ENCODE peak calls at places on chromosomes 13 and 19, in five cellular contexts. W, I, E, M and G are unnamed samples. For H3K4me1, the result is how much of the 10 kb centered on the place peaks cover.

GRCh38 chr19:39845621-39846175 is 481 bp downstream of the FBL start:
- DNase-seq in W (peak), E (no peak), I (peak), M (peak), G (no peak)

GRCh38 chr13:79267560-79267959 is 138.5 kb downstream of the RBM26 start:
- DNase-seq in W (no peak), E (no peak), M (no peak), I (no peak), G (no peak)

GRCh38 chr19:50328257-50329145 is 676 bp downstream of the KCNC3 start:
- DNase-seq in I (peak), E (no peak), W (no peak), M (no peak), G (no peak)

GRCh38 chr19:38194061-38194701 is 29.8 kb downstream of the DPF1 start:
- DNase-seq in M (no peak), I (no peak), E (no peak), W (no peak), G (no peak)

GRCh38 chr19:33863436-33863835 is 66.8 kb downstream of the KCTD15 start:
- DNase-seq in E (no peak), M (no peak), I (no peak), W (no peak), G (no peak)

GRCh38 chr13:101489635-101490034 is 37.2 kb downstream of the ITGBL1 start:
- DNase-seq in M (no peak), E (no peak), I (no peak), W (no peak), G (no peak)

GRCh38 chr19:17794731-17795494 is at the start of gene B3GNT3:
- DNase-seq in E (no peak), W (peak), I (peak), M (peak), G (no peak)

GRCh38 chr19:2668188-2668763 is 34.2 kb downstream of the GNG7 start:
- DNase-seq in E (no peak), M (no peak), I (no peak), W (no peak), G (no peak)

GRCh38 chr19:44260343-44260681 is 626 bp downstream of the ZNF233 start:
- DNase-seq in E (no peak), M (no peak), W (no peak), I (peak), G (no peak)

GRCh38 chr19:49151339-49152217 is 3.6 kb downstream of the HRC start:
- DNase-seq in W (peak), M (peak), E (peak), I (peak), G (peak)

GRCh38 chr19:46845959-46846459 is 4.6 kb downstream of the AP2S1 start:
- DNase-seq in E (no peak), M (no peak), W (peak), I (no peak), G (no peak)

GRCh38 chr13:83449666-83450395 is 432.4 kb downstream of the SLITRK1 start:
- DNase-seq in W (no peak), M (peak), I (peak), E (no peak), G (no peak)

GRCh38 chr13:58843567-58843966 is 1212.0 kb downstream of the PCDH17 start:
- DNase-seq in I (peak), W (no peak), E (no peak), M (no peak), G (no peak)

GRCh38 chr13:26628706-26629105 is 71.2 kb downstream of the WASF3 start:
- DNase-seq in I (peak), W (no peak), E (no peak), M (no peak), G (no peak)

GRCh38 chr19:50046649-50047503 is 21.1 kb downstream of the ZNF473 start:
- DNase-seq in I (peak), M (no peak), E (peak), W (peak), G (no peak)

GRCh38 chr13:108352599-108352998 is 83.1 kb downstream of the TNFSF13B start:
- DNase-seq in W (no peak), I (no peak), E (no peak), M (no peak), G (no peak)

GRCh38 chr13:34391071-34391470 is 551.0 kb upstream of the NBEA start:
- DNase-seq in M (peak), E (no peak), I (no peak), W (no peak), G (no peak)

GRCh38 chr13:44417446-44417845 is 43.8 kb downstream of the SERP2 start:
- DNase-seq in M (no peak), W (no peak), E (no peak), I (no peak), G (no peak)

GRCh38 chr19:2636897-2637683 is 65.4 kb downstream of the GNG7 start:
- DNase-seq in W (peak), E (peak), M (peak), I (peak), G (peak)

GRCh38 chr19:46604781-46605355 is 3.7 kb downstream of the CALM3 start:
- DNase-seq in E (no peak), M (no peak), W (peak), I (no peak), G (no peak)

GRCh38 chr19:13143135-13143534 is 7.0 kb downstream of the STX10 start:
- DNase-seq in W (no peak), M (no peak), I (no peak), E (no peak), G (no peak)

GRCh38 chr13:95660981-95661581 is 15.9 kb upstream of the DNAJC3 start:
- DNase-seq in E (no peak), M (peak), W (no peak), I (peak), G (no peak)

GRCh38 chr13:24053505-24054251 is 106.8 kb upstream of the SPATA13 start:
- DNase-seq in E (no peak), M (peak), W (peak), I (peak), G (peak)

GRCh38 chr19:10010247-10010691 is at the start of gene COL5A3:
- DNase-seq in W (peak), M (no peak), E (peak), I (peak), G (peak)

GRCh38 chr13:49620170-49620621 is 8.1 kb upstream of the ARL11 start:
- DNase-seq in I (no peak), W (peak), M (no peak), E (no peak), G (no peak)

GRCh38 chr13:76828316-76828741 is 57.9 kb downstream of the KCTD12 start:
- DNase-seq in E (no peak), I (no peak), M (no peak), W (no peak), G (no peak)

GRCh38 chr19:38375748-38376147 is 1.4 kb downstream of the PSMD8 start:
- DNase-seq in M (no peak), I (no peak), W (no peak), E (peak), G (no peak)

GRCh38 chr13:103263448-103263847 is 197.2 kb upstream of the SLC10A2 start:
- DNase-seq in E (no peak), I (no peak), W (no peak), M (no peak), G (no peak)

GRCh38 chr19:51712461-51713081 is 11.2 kb downstream of the HAS1 start:
- DNase-seq in M (peak), E (no peak), W (no peak), I (peak), G (no peak)

GRCh38 chr19:35002037-35002535 is 2.0 kb downstream of the GRAMD1A start:
- DNase-seq in E (peak), M (no peak), I (no peak), W (no peak), G (no peak)
- H3K4me1 ChIP-seq in E (under half), M (half or more), I (under half), W (under half), G (under half)

DNA sequence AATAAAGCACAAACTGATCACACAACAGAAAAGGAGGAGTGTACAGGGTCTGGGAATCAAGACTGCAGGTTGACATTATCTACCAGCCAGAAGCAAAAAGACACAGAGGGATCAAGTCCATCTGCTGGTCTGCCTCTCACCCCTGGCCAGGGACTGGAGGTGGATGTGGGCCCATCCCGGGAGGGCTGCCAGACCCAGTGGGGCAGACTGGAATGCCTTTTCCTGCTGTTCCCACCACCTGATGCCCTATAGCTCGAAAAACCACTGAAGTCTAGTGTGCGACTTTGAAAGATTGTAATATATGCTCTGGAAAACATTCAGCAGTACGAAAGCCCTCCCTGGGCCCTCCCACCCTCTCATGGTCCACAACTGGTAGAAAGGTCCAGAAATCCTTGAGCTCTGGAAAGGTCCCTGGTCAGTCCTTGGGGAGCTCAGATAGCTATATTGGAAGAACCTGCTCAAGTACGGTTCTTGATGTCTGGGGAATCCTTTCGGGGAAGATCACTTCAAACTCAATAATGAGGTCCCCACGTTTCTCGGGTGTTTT is 2.6 kb downstream of the DNAJB1 start:
- DNase-seq in I (no peak), M (no peak), W (no peak), E (no peak), G (no peak)
- H3K4me1 ChIP-seq in I (under half), M (half or more), W (under half), E (under half), G (under half)

GRCh38 chr19:336067-336614 is 8.5 kb downstream of the MIER2 start:
- DNase-seq in W (peak), M (no peak), I (no peak), E (no peak), G (peak)

GRCh38 chr19:341386-342127 is 3.0 kb downstream of the MIER2 start:
- DNase-seq in E (no peak), I (no peak), W (no peak), M (no peak), G (no peak)

GRCh38 chr19:342128-342455 is 2.5 kb downstream of the MIER2 start:
- DNase-seq in I (no peak), E (no peak), M (no peak), W (no peak), G (no peak)

GRCh38 chr19:340620-341385 is 3.8 kb downstream of the MIER2 start:
- DNase-seq in W (no peak), E (no peak), I (no peak), M (no peak), G (no peak)

GRCh38 chr19:339262-339887 is 5.2 kb downstream of the MIER2 start:
- DNase-seq in I (no peak), W (no peak), E (no peak), M (no peak), G (no peak)
- H3K4me1 ChIP-seq in I (under half), W (under half), E (under half), M (under half), G (under half)

DNA sequence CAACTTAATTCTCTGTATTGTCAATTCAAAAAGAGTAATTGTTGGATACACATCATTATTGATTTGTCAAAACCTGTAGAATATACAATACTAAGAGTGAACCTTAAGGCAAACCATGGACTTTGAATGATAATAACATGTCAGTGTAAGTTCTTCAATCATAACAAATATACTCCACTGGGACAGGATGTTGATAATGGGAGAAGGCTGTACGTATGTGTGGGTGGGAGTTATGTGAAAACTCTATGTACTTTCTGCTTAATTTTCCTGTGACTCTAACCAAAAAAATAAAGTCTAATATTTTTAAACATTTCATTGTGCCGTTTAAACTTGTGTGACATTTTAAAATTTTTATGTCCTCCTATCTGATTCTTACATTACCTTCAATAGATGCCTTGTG is 526.7 kb downstream of the SUCLA2 start:
- DNase-seq in M (no peak), I (no peak), W (no peak), E (no peak), G (no peak)
- H3K4me1 ChIP-seq in M (under half), I (under half), W (under half), E (under half), G (under half)

GRCh38 chr13:106683179-106683578 is 115.2 kb upstream of the ARGLU1 start:
- DNase-seq in W (no peak), E (no peak), M (no peak), I (no peak), G (no peak)
- H3K4me1 ChIP-seq in W (under half), E (under half), M (under half), I (under half), G (under half)

GRCh38 chr13:75359266-75359665 is 122.7 kb downstream of the TBC1D4 start:
- DNase-seq in M (peak), E (no peak), I (peak), W (no peak), G (no peak)
- H3K4me1 ChIP-seq in M (under half), E (under half), I (under half), W (under half), G (under half)